ENCODE peak calls at places on chromosome 3, in five cellular contexts. V, A, S, H and C are unnamed samples. For H3K4me1, the result is how much of the 10 kb centered on the place peaks cover.

GRCh38 chr3:148614463-148614862 is 83.2 kb upstream of the AGTR1 start:
- DNase-seq in V (no peak), H (no peak), S (no peak), A (no peak), C (no peak)

GRCh38 chr3:54710954-54711353 is 216.9 kb downstream of the LRTM1 start:
- DNase-seq in A (no peak), H (no peak), V (no peak), S (no peak), C (no peak)

GRCh38 chr3:189978753-189979152 is 141.9 kb downstream of the P3H2 start:
- DNase-seq in S (no peak), H (no peak), V (no peak), A (no peak), C (no peak)

GRCh38 chr3:71217640-71218222 is 365.8 kb downstream of the FOXP1 start:
- DNase-seq in S (no peak), H (no peak), V (no peak), A (no peak), C (no peak)

GRCh38 chr3:9161811-9162210 is 87.6 kb downstream of the SRGAP3 start:
- DNase-seq in A (no peak), V (no peak), S (no peak), H (no peak), C (no peak)

GRCh38 chr3:114231616-114232015 is 5.8 kb downstream of the ZNF80 start:
- DNase-seq in A (peak), S (no peak), V (no peak), H (no peak), C (no peak)

GRCh38 chr3:38640661-38641441 is 8.6 kb downstream of the SCN5A start:
- DNase-seq in H (no peak), A (no peak), S (no peak), V (no peak), C (no peak)

GRCh38 chr3:115658337-115659181 is 35.2 kb downstream of the GAP43 start:
- DNase-seq in S (peak), H (peak), A (peak), V (peak), C (no peak)

GRCh38 chr3:170523248-170523647 is 62.6 kb downstream of the SLC7A14 start:
- DNase-seq in H (no peak), A (no peak), S (no peak), V (no peak), C (no peak)

GRCh38 chr3:190514163-190515153 is 573 bp downstream of the IL1RAP start:
- DNase-seq in V (peak), H (peak), S (peak), A (peak), C (no peak)

GRCh38 chr3:48856469-48856868 is 8.8 kb upstream of the PRKAR2A start:
- DNase-seq in A (no peak), V (no peak), S (no peak), H (no peak), C (no peak)

GRCh38 chr3:130470132-130470531 is 46.8 kb upstream of the COL6A6 start:
- DNase-seq in S (no peak), H (no peak), A (no peak), V (peak), C (no peak)

GRCh38 chr3:14422016-14422963 is 19.9 kb downstream of the SLC6A6 start:
- DNase-seq in S (no peak), H (no peak), A (no peak), V (no peak), C (no peak)

GRCh38 chr3:129039271-129040038 is 21.1 kb upstream of the GP9 start:
- DNase-seq in S (peak), V (no peak), A (no peak), H (peak), C (no peak)

GRCh38 chr3:31652296-31652695 is 119.6 kb downstream of the STT3B start:
- DNase-seq in A (no peak), V (no peak), H (no peak), S (no peak), C (no peak)

GRCh38 chr3:187902041-187902471 is 156.8 kb upstream of the BCL6 start:
- DNase-seq in H (no peak), A (no peak), S (no peak), V (no peak), C (no peak)

GRCh38 chr3:29454326-29454725 is 173.5 kb downstream of the RBMS3 start:
- DNase-seq in V (no peak), S (no peak), H (no peak), A (no peak), C (no peak)

GRCh38 chr3:8768364-8769087 is 887 bp downstream of the OXTR start:
- DNase-seq in S (no peak), A (no peak), H (no peak), V (no peak), C (no peak)

GRCh38 chr3:33008282-33008681 is 56.8 kb downstream of the CCR4 start:
- DNase-seq in V (no peak), H (no peak), A (no peak), S (no peak), C (no peak)

GRCh38 chr3:183394150-183394549 is 34.3 kb downstream of the MCF2L2 start:
- DNase-seq in A (no peak), H (no peak), S (no peak), V (peak), C (no peak)

GRCh38 chr3:155007729-155008128 is 72.4 kb upstream of the MME start:
- DNase-seq in H (no peak), S (no peak), V (no peak), A (no peak), C (no peak)

GRCh38 chr3:74309716-74310115 is 304.7 kb downstream of the CNTN3 start:
- DNase-seq in S (no peak), A (no peak), H (no peak), V (no peak), C (no peak)

GRCh38 chr3:194496217-194496881 is 9.5 kb upstream of the ATP13A3 start:
- DNase-seq in A (no peak), V (no peak), H (no peak), S (no peak), C (no peak)

GRCh38 chr3:80521081-80521480 is 753.3 kb upstream of the ROBO1 start:
- DNase-seq in S (no peak), V (no peak), H (no peak), A (no peak), C (no peak)

GRCh38 chr3:108153451-108153981 is 62.7 kb upstream of the CD47 start:
- DNase-seq in V (peak), H (peak), S (peak), A (peak), C (no peak)

GRCh38 chr3:148737104-148737525 is 39.4 kb downstream of the AGTR1 start:
- DNase-seq in H (peak), A (no peak), S (no peak), V (peak), C (no peak)

GRCh38 chr3:113747719-113748046 is 848 bp downstream of the ATP6V1A start:
- DNase-seq in A (no peak), H (no peak), V (no peak), S (no peak), C (no peak)

GRCh38 chr3:53700441-53700840 is 145.8 kb downstream of the CHDH start:
- DNase-seq in H (no peak), S (no peak), A (no peak), V (no peak), C (no peak)
- TF ChIP-seq CTCF in H (no peak), S (no peak), A (no peak), V (no peak), C (no peak)

GRCh38 chr3:45976191-45977091 is 19.2 kb downstream of the FYCO1 start:
- DNase-seq in S (no peak), V (no peak), A (peak), H (no peak), C (no peak)
- H3K27ac ChIP-seq in S (no peak), V (no peak), A (no peak), H (no peak), C (no peak)

DNA sequence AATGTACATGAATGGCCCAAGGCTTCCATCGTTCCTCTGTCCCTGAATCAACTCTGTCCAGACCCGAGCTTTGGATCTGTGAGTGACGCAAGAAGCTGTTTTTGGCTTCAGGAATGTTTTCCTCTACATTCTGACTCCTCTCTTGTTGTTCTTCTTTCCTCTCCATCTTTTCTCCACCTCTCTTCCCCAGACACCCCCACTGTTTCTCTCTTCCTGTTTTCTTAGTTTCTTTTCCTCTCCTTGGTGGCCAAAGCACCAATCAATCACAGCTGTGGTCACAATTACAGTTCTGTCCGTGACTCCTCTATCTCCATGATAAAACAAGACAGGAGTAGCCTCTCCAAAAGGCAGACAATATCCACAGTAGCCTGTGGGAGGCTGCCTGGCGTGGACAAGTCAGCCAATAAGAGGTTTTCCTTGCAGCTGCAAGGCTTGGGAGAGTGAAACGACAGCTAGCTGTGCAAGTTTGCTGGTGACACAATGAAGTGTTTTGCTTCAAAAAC is 4.9 kb upstream of the TMEM212 start:
- DNase-seq in A (no peak), S (no peak), H (no peak), V (peak), C (no peak)
- H3K4me1 ChIP-seq in A (under half), S (under half), H (under half), V (half or more), C (under half)

DNA sequence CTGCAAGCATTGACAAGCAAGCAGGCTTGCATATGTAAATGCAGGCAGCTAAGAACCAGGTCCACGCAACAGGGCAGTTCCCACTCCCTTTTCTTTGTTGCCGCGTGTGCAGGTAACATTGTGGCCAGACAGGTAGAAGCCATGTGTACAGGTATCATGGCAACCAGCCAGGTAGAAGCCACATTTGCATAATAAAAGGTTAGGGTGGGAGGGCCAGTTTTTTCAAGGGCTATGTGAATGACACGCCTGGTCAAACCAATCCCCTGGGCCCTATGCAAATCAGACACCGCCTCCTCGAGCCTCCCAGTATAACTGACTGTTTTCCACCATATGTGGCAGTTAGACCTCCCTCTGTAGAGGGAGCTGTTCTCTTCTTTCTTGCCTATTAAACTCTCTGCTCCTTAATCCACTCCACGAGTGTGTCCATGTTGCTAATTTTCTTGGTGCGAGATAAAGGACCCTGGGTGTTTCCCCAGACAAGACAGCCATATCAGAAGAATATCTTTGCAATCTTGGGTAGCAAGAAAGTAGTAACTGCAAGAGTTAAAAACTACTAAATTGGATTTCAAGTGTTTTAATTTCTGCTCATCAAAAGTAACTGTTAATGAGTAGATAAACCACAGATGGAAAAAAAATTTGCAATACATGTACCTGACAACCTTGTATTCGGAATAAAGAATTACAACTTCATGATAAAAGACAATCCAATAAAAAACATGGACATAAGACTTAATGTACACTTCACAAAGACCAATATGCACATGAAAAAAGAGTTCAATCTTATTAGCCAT is 21.8 kb downstream of the PCOLCE2 start:
- DNase-seq in A (no peak), V (no peak), H (peak), S (peak), C (no peak)
- TF ChIP-seq CTCF in A (no peak), V (no peak), H (peak), S (peak), C (peak)

GRCh38 chr3:52535411-52536111 is 844 bp upstream of the UQCC5 start:
- DNase-seq in V (no peak), A (no peak), S (no peak), H (no peak), C (no peak)

GRCh38 chr3:52534281-52535183 is 875 bp upstream of the NT5DC2 start:
- DNase-seq in H (peak), S (no peak), V (peak), A (no peak), C (no peak)

GRCh38 chr3:52532517-52532837 is 1.2 kb downstream of the NT5DC2 start:
- DNase-seq in H (peak), S (no peak), A (peak), V (peak), C (no peak)

GRCh38 chr3:52532838-52533622 is 627 bp downstream of the NT5DC2 start:
- DNase-seq in S (no peak), A (peak), V (peak), H (peak), C (no peak)

GRCh38 chr3:52533623-52534280 is at the start of gene NT5DC2:
- DNase-seq in S (peak), A (peak), H (peak), V (peak), C (no peak)
- H3K27ac ChIP-seq in S (peak), A (no peak), H (peak), V (peak), C (peak)

DNA sequence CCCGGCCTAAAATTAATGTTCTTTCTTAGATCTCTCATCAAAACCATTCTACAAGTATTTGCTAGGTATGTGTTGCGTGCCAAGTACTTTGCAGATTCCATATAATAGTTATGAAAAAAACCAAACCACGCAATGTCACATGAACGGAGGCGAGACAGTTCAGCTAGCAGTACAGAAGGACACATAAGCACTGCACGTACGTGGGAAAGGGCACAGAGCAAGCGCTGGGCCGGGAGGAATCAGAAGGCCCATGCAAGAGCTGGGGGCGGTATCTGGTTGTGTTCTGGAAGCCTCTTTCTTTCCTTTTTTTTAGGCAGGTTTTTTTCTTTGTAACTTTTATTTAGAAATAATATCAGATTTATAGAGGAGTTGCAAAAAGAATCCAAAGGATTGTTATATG is 11.3 kb downstream of the PDIA5 start:
- DNase-seq in S (no peak), H (no peak), V (no peak), A (no peak), C (no peak)
- H3K4me1 ChIP-seq in S (under half), H (under half), V (under half), A (under half), C (half or more)

DNA sequence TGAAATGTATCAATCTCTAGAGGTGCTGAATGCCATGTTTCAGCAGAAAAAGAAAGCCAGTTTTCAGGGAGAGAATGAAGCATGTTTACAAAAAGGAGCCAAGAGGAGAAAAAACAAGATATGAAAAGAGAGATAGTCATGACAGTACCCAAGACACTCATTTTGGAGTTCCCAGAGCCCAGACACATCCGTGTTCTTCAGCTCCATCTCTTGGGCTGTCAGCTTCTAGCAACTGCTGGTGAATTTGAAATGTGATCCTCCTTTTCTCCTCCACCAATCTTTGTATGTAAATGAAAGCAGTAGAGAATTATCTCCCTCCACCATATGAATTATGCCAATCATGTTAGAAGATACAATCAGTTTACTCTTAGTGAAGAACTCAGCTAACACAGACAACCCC is 93.0 kb upstream of the SLC25A36 start:
- DNase-seq in H (no peak), S (peak), V (no peak), A (no peak), C (no peak)
- TF ChIP-seq CTCF in H (no peak), S (peak), V (no peak), A (no peak), C (no peak)

DNA sequence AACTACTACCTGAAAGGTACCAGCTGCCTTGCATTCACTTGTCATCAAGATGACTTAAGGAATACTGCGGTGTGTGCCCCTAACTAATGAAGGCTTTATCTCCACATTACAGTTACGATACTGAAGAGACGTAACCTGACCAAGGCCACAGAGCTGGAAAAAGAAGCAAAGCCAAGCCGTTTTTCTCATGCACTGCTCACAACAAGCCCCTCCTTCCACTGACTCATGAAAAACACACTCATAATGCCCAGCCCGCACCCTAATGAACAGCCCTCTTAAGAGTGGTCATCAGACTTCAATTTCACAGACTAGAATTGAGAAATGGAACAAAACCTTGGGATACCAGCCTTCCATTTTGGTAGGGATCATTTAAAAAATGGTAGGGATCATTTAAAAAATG is 11.6 kb downstream of the PSMD6 start:
- DNase-seq in S (no peak), H (peak), V (peak), A (no peak), C (no peak)
- H3K27ac ChIP-seq in S (no peak), H (no peak), V (peak), A (no peak), C (no peak)

DNA sequence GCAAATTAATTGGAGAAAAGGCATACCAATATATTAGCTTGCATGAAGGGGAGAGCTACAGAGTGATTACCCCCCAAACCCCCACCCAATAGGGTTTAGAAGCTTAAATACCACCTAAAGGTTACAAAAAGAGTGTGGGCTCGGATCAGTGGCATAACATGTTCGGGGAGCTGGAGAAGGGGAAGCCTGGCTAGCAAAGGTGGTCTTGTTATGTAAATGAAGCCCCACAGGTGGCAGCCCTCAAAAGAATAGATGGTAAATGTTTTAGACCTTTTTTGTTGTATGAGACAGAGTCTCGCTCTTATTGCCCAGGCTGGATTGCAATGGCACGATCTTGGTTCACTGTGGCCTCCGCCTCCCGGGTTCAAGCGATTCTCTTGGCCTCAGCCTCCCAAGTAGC is 10.9 kb upstream of the PXK start:
- DNase-seq in A (no peak), S (no peak), V (no peak), H (no peak), C (no peak)
- H3K4me1 ChIP-seq in A (under half), S (under half), V (under half), H (under half), C (under half)